ENCODE peak calls at places on chromosomes 2 and 18, in five cellular contexts. I is Calu3, S is K562, J is mammary epithelial cell, B is IMR-90. L is an unnamed sample.

GRCh38 chr2:222050981-222051380 is 247.8 kb downstream of the PAX3 start:
- DNase-seq in I (peak), S (no peak), J (no peak), B (no peak), L (no peak)

GRCh38 chr2:314561-315336 is 26.9 kb upstream of the ALKAL2 start:
- DNase-seq in I (no peak), S (no peak), J (no peak), B (no peak), L (no peak)

GRCh38 chr2:199833525-199833924 is 17.5 kb downstream of the FTCDNL1 start:
- DNase-seq in I (no peak), S (no peak), J (no peak), B (no peak), L (no peak)

GRCh38 chr2:238166391-238167343 is 7.9 kb downstream of the ERFE start:
- DNase-seq in I (no peak), S (no peak), J (no peak), B (no peak), L (no peak)

GRCh38 chr2:201886504-201886903 is 80.2 kb downstream of the CDK15 start:
- DNase-seq in I (peak), S (no peak), J (peak), B (peak), L (no peak)

GRCh38 chr2:54581326-54582039 is 125.4 kb downstream of the SPTBN1 start:
- DNase-seq in I (no peak), S (no peak), J (no peak), B (no peak), L (no peak)

GRCh38 chr2:40317047-40317446 is 134.8 kb downstream of the SLC8A1 start:
- DNase-seq in I (no peak), S (no peak), J (peak), B (peak), L (no peak)

GRCh38 chr2:18398833-18399232 is 161.6 kb downstream of the RDH14 start:
- DNase-seq in I (no peak), S (no peak), J (no peak), B (no peak), L (no peak)

GRCh38 chr2:39922679-39923416 is 143.8 kb upstream of the THUMPD2 start:
- DNase-seq in I (no peak), S (no peak), J (no peak), B (peak), L (no peak)

GRCh38 chr2:238403632-238404405 is 22.9 kb upstream of the ASB1 start:
- DNase-seq in I (no peak), S (no peak), J (no peak), B (no peak), L (no peak)

GRCh38 chr2:55018619-55019018 is 31.6 kb downstream of the RTN4 start:
- DNase-seq in I (no peak), S (no peak), J (no peak), B (no peak), L (no peak)

GRCh38 chr2:15610430-15610952 is 18.8 kb downstream of the DDX1 start:
- DNase-seq in I (no peak), S (no peak), J (no peak), B (no peak), L (no peak)

GRCh38 chr2:180983468-180984388 is 3.3 kb downstream of the UBE2E3 start:
- DNase-seq in I (peak), S (peak), J (peak), B (peak), L (peak)
- TF ChIP-seq CTCF in I (peak), S (peak), J (no peak), B (peak), L (peak)

GRCh38 chr2:67899187-67899586 is 163.6 kb downstream of the C1D start:
- DNase-seq in I (no peak), S (no peak), J (no peak), B (no peak), L (no peak)
- TF ChIP-seq CTCF in I (no peak), S (no peak), J (no peak), B (no peak), L (no peak)

GRCh38 chr2:181104512-181105121 is 124.2 kb downstream of the UBE2E3 start:
- DNase-seq in I (peak), S (no peak), J (peak), B (peak), L (no peak)
- TF ChIP-seq CTCF in I (peak), S (peak), J (peak), B (peak), L (peak)

GRCh38 chr2:132415256-132416079 is 1.1 kb upstream of the GPR39 start:
- DNase-seq in I (peak), S (no peak), J (peak), B (peak), L (no peak)
- TF ChIP-seq CTCF in I (no peak), S (no peak), J (no peak), B (no peak), L (no peak)

GRCh38 chr2:71611247-71611646 is 157.9 kb downstream of the DYSF start:
- DNase-seq in I (no peak), S (no peak), J (no peak), B (no peak), L (no peak)

GRCh38 chr2:71610671-71611070 is 157.3 kb downstream of the DYSF start:
- DNase-seq in I (no peak), S (no peak), J (no peak), B (no peak), L (no peak)

GRCh38 chr2:71609441-71609840 is 156.1 kb downstream of the DYSF start:
- DNase-seq in I (no peak), S (no peak), J (peak), B (no peak), L (no peak)

GRCh38 chr2:71609029-71609428 is 155.7 kb downstream of the DYSF start:
- DNase-seq in I (no peak), S (no peak), J (no peak), B (no peak), L (no peak)

GRCh38 chr2:71609958-71610357 is 156.6 kb downstream of the DYSF start:
- DNase-seq in I (no peak), S (no peak), J (peak), B (peak), L (no peak)
- TF ChIP-seq CTCF in I (peak), S (peak), J (peak), B (peak), L (no peak)

DNA sequence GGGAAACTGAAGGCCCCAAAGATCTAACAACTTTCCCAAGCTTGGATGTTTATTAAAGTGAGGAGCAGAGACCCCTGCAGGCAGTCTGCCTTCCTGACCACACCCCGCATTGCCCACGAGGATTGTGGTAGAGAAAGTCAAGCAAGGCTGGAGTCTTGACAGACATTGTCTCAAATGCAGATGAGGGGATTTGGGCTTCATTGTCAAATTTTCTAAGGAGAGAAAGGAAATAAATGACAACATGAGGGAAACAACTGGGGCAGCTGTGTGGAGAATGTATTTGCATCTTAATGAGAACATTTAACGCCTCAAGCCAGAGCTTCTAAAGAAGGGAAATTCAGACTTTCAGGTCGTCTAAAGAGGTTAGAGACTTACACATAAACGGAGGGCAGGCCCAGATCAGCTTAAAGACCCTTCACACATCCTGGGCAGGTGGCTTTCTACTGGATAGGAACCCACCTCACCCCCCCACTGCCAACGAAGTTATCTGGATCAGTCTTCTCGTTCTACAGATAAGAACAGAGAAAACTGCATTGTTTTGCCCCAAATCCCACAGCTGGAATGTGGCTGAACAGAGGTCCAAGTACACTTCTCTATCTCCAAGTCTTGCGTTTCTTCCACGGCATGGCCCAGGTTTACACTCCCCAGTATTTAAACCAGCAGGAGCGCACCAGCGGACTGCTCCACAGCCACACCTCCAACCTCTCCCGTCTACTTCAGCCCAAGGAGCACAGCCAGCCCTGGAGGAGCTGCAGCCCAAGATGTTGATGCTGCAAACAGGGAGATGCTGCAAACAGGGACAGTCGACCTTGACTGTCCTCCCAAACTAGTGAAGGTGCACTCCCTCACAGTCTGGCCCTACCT is 16.2 kb upstream of the SCG2 start:
- DNase-seq in I (no peak), S (no peak), J (no peak), B (no peak), L (no peak)
- TF ChIP-seq CTCF in I (no peak), S (no peak), J (no peak), B (no peak), L (no peak)

DNA sequence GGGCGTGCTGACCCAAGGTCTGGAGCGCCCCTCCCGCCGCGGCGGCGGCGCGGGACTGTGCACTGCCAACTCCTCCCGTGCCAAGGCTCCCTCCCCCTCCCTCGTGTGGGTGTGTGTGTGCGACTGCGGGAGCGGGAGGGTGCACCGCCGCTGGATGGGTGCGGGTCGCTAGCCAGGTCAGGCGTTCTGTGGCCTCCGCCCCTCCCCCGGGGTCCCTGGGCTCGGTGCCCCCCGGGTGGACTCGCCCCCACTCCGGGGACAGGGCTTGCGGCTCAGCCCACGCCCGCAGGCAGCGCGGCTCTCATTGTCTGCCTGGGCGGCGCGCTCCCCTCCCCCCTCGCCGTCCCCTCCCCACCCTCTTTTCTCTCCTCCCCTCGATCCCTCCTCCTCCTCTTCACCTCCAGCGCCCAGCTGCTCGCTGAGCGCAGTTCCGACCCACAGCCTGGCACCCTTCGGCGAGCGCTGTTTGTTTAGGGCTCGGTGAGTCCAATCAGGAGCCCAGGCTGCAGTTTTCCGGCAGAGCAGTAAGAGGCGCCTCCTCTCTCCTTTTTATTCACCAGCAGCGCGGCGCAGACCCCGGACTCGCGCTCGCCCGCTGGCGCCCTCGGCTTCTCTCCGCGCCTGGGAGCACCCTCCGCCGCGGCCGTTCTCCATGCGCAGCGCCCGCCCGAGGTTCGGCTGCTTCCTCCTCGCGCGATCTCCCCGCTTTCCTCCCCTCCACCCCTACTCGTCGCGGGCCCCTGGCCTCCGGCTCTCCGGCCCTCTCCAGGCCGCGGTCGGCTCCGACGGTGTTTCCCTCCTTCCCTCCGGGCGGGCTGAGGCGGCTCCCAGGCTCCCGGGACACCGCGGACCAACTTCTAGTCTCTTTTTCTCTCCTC is at the start of gene GATA6:
- DNase-seq in I (peak), S (peak), J (peak), B (peak), L (peak)
- TF ChIP-seq CTCF in I (no peak), S (peak), J (peak), B (peak), L (peak)

GRCh38 chr2:157307021-157307420 is 18.6 kb downstream of the ERMN start:
- DNase-seq in I (no peak), S (no peak), J (no peak), B (peak), L (no peak)
- TF ChIP-seq CTCF in I (no peak), S (no peak), J (no peak), B (peak), L (no peak)

DNA sequence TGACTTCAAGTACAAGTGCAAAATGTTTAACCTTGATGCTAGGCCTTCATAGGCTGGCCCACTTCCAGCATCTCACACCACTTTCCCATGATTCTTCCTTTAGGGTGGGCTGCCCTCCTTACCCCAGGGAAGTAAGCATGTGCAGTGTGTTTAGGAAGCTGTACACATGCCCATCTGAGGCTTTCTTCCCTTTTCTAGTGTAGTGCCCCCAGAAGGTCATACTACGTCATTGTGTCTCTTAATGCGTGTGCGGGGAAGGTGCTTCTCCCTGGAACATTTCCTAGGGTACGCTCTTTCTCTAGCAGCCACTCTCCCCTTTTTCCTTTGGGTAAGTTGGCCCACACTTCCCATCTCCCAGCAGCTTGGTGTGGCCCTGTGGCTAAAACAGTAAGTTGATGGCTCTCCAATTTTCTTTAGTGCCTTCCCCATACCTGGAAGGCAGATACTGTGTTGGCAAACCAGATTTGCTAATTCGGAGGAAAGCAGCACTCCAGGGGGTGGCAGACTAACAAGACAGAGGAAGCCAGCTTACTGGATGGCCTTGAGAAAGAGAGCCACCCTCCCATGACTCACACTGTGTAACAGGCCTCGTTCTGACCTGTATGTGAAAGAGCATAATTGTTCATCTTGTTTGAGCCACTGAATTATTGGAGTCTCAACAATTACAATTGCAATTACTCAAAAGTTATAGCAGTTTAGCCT is 1.1 kb upstream of the SULT6B1 start:
- DNase-seq in I (peak), S (no peak), J (peak), B (peak), L (no peak)
- TF ChIP-seq CTCF in I (no peak), S (no peak), J (no peak), B (peak), L (no peak)